ENCODE peak calls at places on chromosomes 3 and 15, in seven cellular contexts. D is K562, H is HepG2, G is GM12892, O is H1, Y is SK-N-SH, J is GM12878. I is an unnamed sample.
A peak's percentile ranks its signal among the peaks of the same experiment; 100 is the strongest.

GRCh38 chr3:134766290-134766689 is 28.8 kb upstream of the EPHB1 start:
- DNase-seq in Y (no peak), G (no peak), H (no peak), J (no peak), O (no peak), D (no peak), I (no peak)

GRCh38 chr15:63870403-63871209 is 36.9 kb upstream of the HERC1 start:
- DNase-seq in H (peak; percentile 61), J (no peak), G (no peak), O (peak; percentile 9), D (peak; percentile 58), Y (no peak), I (no peak)

GRCh38 chr15:40282870-40283614 is at the start of gene ANKRD63:
- DNase-seq in G (peak; percentile 68), O (no peak), H (no peak), D (peak; percentile 83), Y (peak; percentile 81), J (no peak), I (peak; percentile 71)

GRCh38 chr3:184656991-184657669 is 54.7 kb downstream of the MAGEF1 start:
- DNase-seq in J (peak; percentile 27), D (no peak), O (no peak), Y (no peak), H (no peak), G (peak; percentile 51), I (peak; percentile 50)

GRCh38 chr3:122005033-122005565 is 16.9 kb downstream of the ILDR1 start:
- DNase-seq in H (no peak), Y (no peak), G (no peak), J (peak; percentile 74), D (peak; percentile 45), O (no peak), I (no peak)

GRCh38 chr15:77733579-77734300 is 101.0 kb upstream of the LINGO1 start:
- DNase-seq in D (peak; percentile 55), J (no peak), Y (no peak), H (no peak), G (no peak), O (no peak), I (no peak)

GRCh38 chr3:50978991-50979667 is 304.4 kb downstream of the DOCK3 start:
- DNase-seq in Y (no peak), J (no peak), D (no peak), G (no peak), H (no peak), O (no peak), I (no peak)

GRCh38 chr3:194399874-194400411 is 877 bp upstream of the GP5 start:
- DNase-seq in D (no peak), H (no peak), J (no peak), G (no peak), O (no peak), Y (no peak), I (no peak)

GRCh38 chr3:49791571-49791970 is 5.2 kb upstream of the IP6K1 start:
- DNase-seq in O (no peak), Y (peak; percentile 10), D (no peak), J (no peak), H (no peak), G (no peak), I (no peak)

GRCh38 chr15:68364028-68364659 is 67.8 kb downstream of the ITGA11 start:
- DNase-seq in G (no peak), Y (no peak), H (no peak), O (no peak), D (no peak), J (no peak), I (no peak)

GRCh38 chr3:113166719-113167492 is 44.5 kb upstream of the BOC start:
- DNase-seq in O (no peak), H (no peak), J (no peak), D (no peak), G (no peak), Y (peak; percentile 57), I (no peak)

GRCh38 chr3:147397155-147397888 is 9.0 kb downstream of the ZIC4 start:
- DNase-seq in H (no peak), O (no peak), D (no peak), Y (no peak), J (no peak), G (no peak), I (no peak)

GRCh38 chr15:52284164-52284563 is 11.4 kb downstream of the MYO5C start:
- DNase-seq in J (no peak), H (no peak), D (no peak), Y (no peak), G (no peak), O (no peak), I (no peak)

GRCh38 chr3:106004137-106004600 is 135.4 kb upstream of the CBLB start:
- DNase-seq in G (no peak), Y (no peak), H (no peak), O (no peak), J (no peak), D (peak; percentile 13), I (no peak)

DNA sequence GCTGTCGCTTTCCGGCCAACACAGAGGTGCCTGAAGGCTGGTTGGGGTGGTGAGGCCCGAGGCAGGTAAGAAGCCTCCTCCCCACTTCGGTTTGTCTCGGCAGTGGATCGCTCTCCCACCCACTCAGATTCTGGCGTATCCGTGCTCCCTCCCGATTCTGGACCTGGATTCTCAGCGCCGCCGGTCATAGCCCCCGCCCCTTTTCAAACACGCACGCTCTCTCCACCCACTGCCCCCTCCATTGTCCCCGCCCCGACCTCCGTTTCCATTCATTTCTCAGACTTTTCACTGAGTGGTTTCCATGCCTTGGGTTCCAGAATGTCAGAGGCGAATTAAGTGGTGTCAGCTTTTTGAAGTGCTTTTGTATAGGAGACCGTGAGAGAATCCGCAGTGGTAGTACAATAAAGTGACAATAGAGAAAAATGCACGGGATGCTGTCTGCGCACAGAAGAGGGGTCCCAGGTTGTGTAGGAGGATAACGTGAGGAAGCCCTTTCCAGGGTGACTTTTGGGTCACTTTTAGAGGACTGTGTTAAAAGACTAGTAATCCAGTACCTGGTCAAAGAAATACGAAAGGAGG is at the start of gene SENP8:
- DNase-seq in G (peak; percentile 42), J (no peak), D (peak; percentile 81), H (no peak), O (no peak), Y (peak; percentile 80), I (peak; percentile 37)
- TF ChIP-seq POLR2AphosphoS5 in G (peak; percentile 95), J (peak; percentile 91), D (peak; percentile 50), H (peak; percentile 91), O (peak; percentile 96), Y (peak; percentile 94), I (peak; percentile 92)

GRCh38 chr3:55297235-55297634 is 189.9 kb downstream of the WNT5A start:
- DNase-seq in D (no peak), O (no peak), G (no peak), Y (no peak), H (no peak), J (no peak), I (no peak)
- TF ChIP-seq TAF1 in D (no peak), O (no peak), G (no peak), Y (no peak), H (no peak), J (no peak), I (no peak)

GRCh38 chr15:82919231-82919886 is 33.2 kb downstream of the HOMER2 start:
- DNase-seq in D (no peak), G (no peak), H (peak; percentile 96), O (no peak), J (no peak), Y (no peak), I (no peak)
- TF ChIP-seq POLR2AphosphoS5 in D (no peak), G (no peak), H (no peak), O (no peak), J (no peak), Y (no peak), I (no peak)

GRCh38 chr3:169243579-169243978 is 419.9 kb downstream of the MECOM start:
- DNase-seq in G (no peak), O (no peak), D (no peak), J (no peak), H (no peak), Y (no peak), I (no peak)

GRCh38 chr3:169241575-169241927 is 422.0 kb downstream of the MECOM start:
- DNase-seq in J (no peak), D (no peak), Y (no peak), O (no peak), H (no peak), G (no peak), I (no peak)

GRCh38 chr3:169243122-169243521 is 420.4 kb downstream of the MECOM start:
- DNase-seq in J (no peak), D (no peak), H (no peak), G (no peak), Y (no peak), O (no peak), I (no peak)

GRCh38 chr3:169240786-169241486 is 422.6 kb downstream of the MECOM start:
- DNase-seq in H (no peak), O (no peak), G (no peak), Y (no peak), J (no peak), D (no peak), I (no peak)

GRCh38 chr3:169241928-169242751 is 421.4 kb downstream of the MECOM start:
- DNase-seq in D (no peak), G (no peak), O (no peak), Y (peak; percentile 6), H (no peak), J (no peak), I (no peak)
- TF ChIP-seq TAF1 in D (no peak), G (no peak), O (no peak), Y (no peak), H (no peak), J (no peak), I (no peak)

DNA sequence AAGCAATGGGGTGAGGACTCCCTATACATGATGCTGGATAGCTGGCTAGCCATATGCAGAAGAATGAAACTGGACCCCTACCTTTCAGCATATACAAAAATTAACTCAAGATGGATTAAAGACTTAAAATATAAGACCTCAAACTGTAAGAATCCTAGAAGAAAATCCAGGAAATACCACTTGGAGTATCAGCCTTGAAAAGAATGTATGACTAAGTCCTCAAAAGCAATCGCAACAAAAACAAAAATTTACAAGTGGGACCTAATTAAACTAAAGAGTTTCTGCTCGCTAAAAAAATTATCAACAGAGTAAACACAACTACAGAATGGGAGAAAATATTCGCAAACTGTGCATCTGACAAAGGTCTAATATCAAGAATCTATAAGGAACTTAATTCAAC is 94.3 kb downstream of the XRN1 start:
- DNase-seq in H (no peak), D (no peak), Y (no peak), G (no peak), O (no peak), J (no peak), I (no peak)
- TF ChIP-seq POLR2AphosphoS5 in H (no peak), D (no peak), Y (no peak), G (no peak), O (no peak), J (no peak), I (no peak)

GRCh38 chr3:192889694-192890093 is 28.0 kb downstream of the MB21D2 start:
- DNase-seq in Y (no peak), H (no peak), J (no peak), D (no peak), O (no peak), G (no peak), I (no peak)
- TF ChIP-seq TAF1 in Y (no peak), H (no peak), J (no peak), D (no peak), O (no peak), G (no peak), I (no peak)